ENCODE peak calls at places on chromosomes 6 and 20, in four cellular contexts. One of them, this sample, is unnamed.

GRCh38 chr20:25274481-25274880 is 26.6 kb downstream of the PYGB start:
- DNase-seq in hepatocyte: no peak
- DNase-seq in IMR-90: no peak
- DNase-seq in Peyer's patch: peak; percentile 28
- DNase-seq in this sample: peak; percentile 41

GRCh38 chr6:10730254-10730653 is 7.4 kb downstream of the TMEM14C start:
- DNase-seq in hepatocyte: no peak
- DNase-seq in Peyer's patch: no peak
- DNase-seq in IMR-90: no peak
- DNase-seq in this sample: no peak

GRCh38 chr6:33421344-33421643 is 1.4 kb downstream of the SYNGAP1 start:
- DNase-seq in Peyer's patch: no peak
- DNase-seq in IMR-90: no peak
- DNase-seq in hepatocyte: no peak
- DNase-seq in this sample: no peak

GRCh38 chr6:28212510-28213212 is 12.4 kb upstream of the ZSCAN9 start:
- DNase-seq in Peyer's patch: peak; percentile 58
- DNase-seq in IMR-90: peak; percentile 90
- DNase-seq in hepatocyte: peak; percentile 62
- DNase-seq in this sample: no peak

GRCh38 chr6:139515511-139515910 is 141.1 kb upstream of the CITED2 start:
- DNase-seq in IMR-90: peak; percentile 51
- DNase-seq in hepatocyte: no peak
- DNase-seq in Peyer's patch: no peak
- DNase-seq in this sample: no peak

GRCh38 chr6:34062815-34063214 is 83.1 kb downstream of the GRM4 start:
- DNase-seq in IMR-90: no peak
- DNase-seq in Peyer's patch: no peak
- DNase-seq in hepatocyte: no peak
- DNase-seq in this sample: no peak

GRCh38 chr6:81613606-81614005 is 138.9 kb downstream of the TENT5A start:
- DNase-seq in hepatocyte: no peak
- DNase-seq in Peyer's patch: no peak
- DNase-seq in IMR-90: peak; percentile 88
- DNase-seq in this sample: no peak

GRCh38 chr6:3775386-3775785 is 23.9 kb upstream of the PXDC1 start:
- DNase-seq in IMR-90: no peak
- DNase-seq in hepatocyte: no peak
- DNase-seq in Peyer's patch: no peak
- DNase-seq in this sample: no peak

GRCh38 chr6:154252676-154253075 is 103.9 kb downstream of the IPCEF1 start:
- DNase-seq in hepatocyte: no peak
- DNase-seq in Peyer's patch: no peak
- DNase-seq in IMR-90: no peak
- DNase-seq in this sample: no peak

GRCh38 chr6:150902142-150902800 is 36.8 kb downstream of the MTHFD1L start:
- DNase-seq in IMR-90: no peak
- DNase-seq in hepatocyte: no peak
- DNase-seq in Peyer's patch: no peak
- DNase-seq in this sample: no peak

GRCh38 chr6:16698988-16699868 is 62.0 kb downstream of the ATXN1 start:
- DNase-seq in IMR-90: peak; percentile 62
- DNase-seq in Peyer's patch: no peak
- DNase-seq in hepatocyte: peak; percentile 45
- DNase-seq in this sample: no peak

GRCh38 chr20:58102252-58102651 is 126.2 kb downstream of the ANKRD60 start:
- DNase-seq in IMR-90: no peak
- DNase-seq in hepatocyte: no peak
- DNase-seq in Peyer's patch: no peak
- DNase-seq in this sample: no peak

GRCh38 chr6:149963212-149963461 is 606 bp upstream of the ULBP1 start:
- DNase-seq in hepatocyte: no peak
- DNase-seq in Peyer's patch: peak; percentile 45
- DNase-seq in IMR-90: peak; percentile 40
- DNase-seq in this sample: no peak

GRCh38 chr20:64003970-64004725 is 23.2 kb downstream of the PRPF6 start:
- DNase-seq in Peyer's patch: no peak
- DNase-seq in hepatocyte: no peak
- DNase-seq in IMR-90: no peak
- DNase-seq in this sample: no peak

GRCh38 chr20:57996936-57997629 is 231.4 kb downstream of the ANKRD60 start:
- DNase-seq in IMR-90: no peak
- DNase-seq in Peyer's patch: peak; percentile 14
- DNase-seq in hepatocyte: no peak
- DNase-seq in this sample: no peak

GRCh38 chr6:22656696-22657340 is 87.5 kb downstream of the HDGFL1 start:
- DNase-seq in Peyer's patch: no peak
- DNase-seq in hepatocyte: peak; percentile 17
- DNase-seq in IMR-90: no peak
- DNase-seq in this sample: no peak

GRCh38 chr6:29216528-29216927 is 45.8 kb downstream of the OR2J2 start:
- DNase-seq in Peyer's patch: no peak
- DNase-seq in hepatocyte: peak; percentile 47
- DNase-seq in IMR-90: no peak
- DNase-seq in this sample: no peak

GRCh38 chr20:60132162-60132826 is 174.1 kb downstream of the CDH26 start:
- DNase-seq in Peyer's patch: no peak
- DNase-seq in hepatocyte: no peak
- DNase-seq in IMR-90: no peak
- DNase-seq in this sample: no peak

GRCh38 chr20:62892348-62893304 is 31.0 kb upstream of the TCFL5 start:
- DNase-seq in IMR-90: no peak
- DNase-seq in Peyer's patch: no peak
- DNase-seq in hepatocyte: no peak
- DNase-seq in this sample: no peak

GRCh38 chr6:137677714-137678113 is 183.5 kb upstream of the OLIG3 start:
- DNase-seq in IMR-90: no peak
- DNase-seq in Peyer's patch: no peak
- DNase-seq in hepatocyte: no peak
- DNase-seq in this sample: no peak

GRCh38 chr20:31706607-31707257 is 15.9 kb downstream of the BCL2L1 start:
- DNase-seq in hepatocyte: peak; percentile 62
- DNase-seq in IMR-90: no peak
- DNase-seq in Peyer's patch: no peak
- DNase-seq in this sample: no peak

GRCh38 chr6:137489410-137490371 is 4.5 kb downstream of the OLIG3 start:
- DNase-seq in IMR-90: no peak
- DNase-seq in hepatocyte: no peak
- DNase-seq in Peyer's patch: no peak
- DNase-seq in this sample: no peak

GRCh38 chr6:93819189-93819588 is 399.8 kb upstream of the EPHA7 start:
- DNase-seq in hepatocyte: no peak
- DNase-seq in IMR-90: no peak
- DNase-seq in Peyer's patch: no peak
- DNase-seq in this sample: no peak

GRCh38 chr20:49682278-49682677 is 31.4 kb downstream of the B4GALT5 start:
- DNase-seq in IMR-90: no peak
- DNase-seq in hepatocyte: no peak
- DNase-seq in Peyer's patch: no peak
- DNase-seq in this sample: no peak

GRCh38 chr6:5595184-5595583 is 333.9 kb downstream of the FARS2 start:
- DNase-seq in hepatocyte: no peak
- DNase-seq in IMR-90: no peak
- DNase-seq in Peyer's patch: no peak
- DNase-seq in this sample: no peak

GRCh38 chr6:34522740-34523139 is 33.4 kb downstream of the SPDEF start:
- DNase-seq in IMR-90: no peak
- DNase-seq in Peyer's patch: no peak
- DNase-seq in hepatocyte: no peak
- DNase-seq in this sample: no peak

GRCh38 chr20:62900692-62901584 is 25.4 kb downstream of the DIDO1 start:
- DNase-seq in IMR-90: no peak
- DNase-seq in Peyer's patch: no peak
- DNase-seq in hepatocyte: peak; percentile 81
- DNase-seq in this sample: no peak

GRCh38 chr6:106163966-106164877 is 78.1 kb downstream of the PRDM1 start:
- DNase-seq in Peyer's patch: no peak
- DNase-seq in IMR-90: peak; percentile 79
- DNase-seq in hepatocyte: peak; percentile 37
- DNase-seq in this sample: no peak

GRCh38 chr20:49712918-49713778 is 530 bp downstream of the B4GALT5 start:
- DNase-seq in Peyer's patch: peak; percentile 67
- DNase-seq in IMR-90: peak; percentile 17
- DNase-seq in hepatocyte: peak; percentile 77
- DNase-seq in this sample: no peak

GRCh38 chr20:51335329-51335841 is 207.1 kb downstream of the NFATC2 start:
- DNase-seq in hepatocyte: peak; percentile 68
- DNase-seq in IMR-90: peak; percentile 100
- DNase-seq in Peyer's patch: no peak
- DNase-seq in this sample: no peak

DNA sequence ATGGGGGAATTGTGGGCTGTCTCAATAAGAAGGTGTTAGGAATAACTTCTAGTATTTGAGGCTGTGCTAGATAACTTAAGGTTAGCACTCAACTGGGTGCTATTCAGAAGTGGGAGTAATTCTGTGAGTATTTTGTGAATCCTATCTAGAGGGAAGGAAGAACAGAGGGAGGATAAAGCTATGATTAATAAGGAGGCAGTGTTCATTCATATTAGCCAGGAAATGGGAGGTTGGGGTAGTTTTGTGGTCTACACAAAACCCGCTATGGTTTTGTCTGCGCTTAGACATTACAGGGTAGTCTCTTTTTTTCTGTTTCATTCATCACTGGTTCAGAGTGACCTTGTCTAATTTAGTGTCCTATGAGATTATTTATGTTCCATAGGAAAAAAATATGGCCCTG is 341.0 kb downstream of the ARHGAP18 start:
- DNase-seq in Peyer's patch: no peak
- DNase-seq in hepatocyte: no peak
- DNase-seq in IMR-90: no peak
- DNase-seq in this sample: no peak
- TF ChIP-seq CTCF in Peyer's patch: no peak
- TF ChIP-seq CTCF in hepatocyte: no peak
- TF ChIP-seq CTCF in IMR-90: no peak
- TF ChIP-seq CTCF in this sample: no peak

DNA sequence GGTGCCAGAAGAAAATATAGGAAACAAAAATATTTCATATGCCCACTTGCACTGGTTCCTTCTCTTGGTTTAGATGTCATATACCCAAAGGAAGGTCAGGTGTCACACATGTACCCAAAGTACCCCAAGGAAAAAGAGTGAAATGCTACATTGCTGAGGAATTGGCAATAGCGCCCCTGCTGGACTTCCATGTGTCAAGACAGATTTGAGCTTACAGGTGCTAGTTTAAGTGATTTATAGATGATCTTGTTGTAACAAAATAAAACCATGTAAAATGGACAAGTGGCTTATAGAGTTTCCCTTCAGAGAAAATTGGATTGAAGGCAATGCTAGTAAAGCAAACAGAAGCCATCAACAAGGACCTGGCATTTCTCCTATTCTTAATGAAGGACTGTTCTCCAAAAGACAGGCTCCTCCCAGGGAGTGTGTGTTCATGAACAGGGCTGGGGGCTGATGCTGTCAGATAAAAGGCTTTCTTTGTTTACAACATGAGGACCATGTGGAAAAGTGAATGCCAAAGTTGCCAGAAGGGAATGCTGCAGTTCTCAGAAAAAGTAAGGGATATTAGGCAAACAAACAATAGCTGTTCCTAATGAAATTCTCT is 64.3 kb upstream of the PAK5 start:
- DNase-seq in hepatocyte: peak; percentile 16
- DNase-seq in Peyer's patch: no peak
- DNase-seq in IMR-90: no peak
- DNase-seq in this sample: no peak
- TF ChIP-seq CTCF in hepatocyte: peak; percentile 49
- TF ChIP-seq CTCF in Peyer's patch: peak; percentile 11
- TF ChIP-seq CTCF in IMR-90: peak; percentile 27
- TF ChIP-seq CTCF in this sample: no peak

GRCh38 chr20:3358676-3359340 is 48.7 kb downstream of the DNAAF9 start:
- DNase-seq in IMR-90: no peak
- DNase-seq in Peyer's patch: no peak
- DNase-seq in hepatocyte: peak; percentile 15
- DNase-seq in this sample: no peak
- TF ChIP-seq CTCF in IMR-90: no peak
- TF ChIP-seq CTCF in Peyer's patch: no peak
- TF ChIP-seq CTCF in hepatocyte: peak; percentile 22
- TF ChIP-seq CTCF in this sample: no peak

DNA sequence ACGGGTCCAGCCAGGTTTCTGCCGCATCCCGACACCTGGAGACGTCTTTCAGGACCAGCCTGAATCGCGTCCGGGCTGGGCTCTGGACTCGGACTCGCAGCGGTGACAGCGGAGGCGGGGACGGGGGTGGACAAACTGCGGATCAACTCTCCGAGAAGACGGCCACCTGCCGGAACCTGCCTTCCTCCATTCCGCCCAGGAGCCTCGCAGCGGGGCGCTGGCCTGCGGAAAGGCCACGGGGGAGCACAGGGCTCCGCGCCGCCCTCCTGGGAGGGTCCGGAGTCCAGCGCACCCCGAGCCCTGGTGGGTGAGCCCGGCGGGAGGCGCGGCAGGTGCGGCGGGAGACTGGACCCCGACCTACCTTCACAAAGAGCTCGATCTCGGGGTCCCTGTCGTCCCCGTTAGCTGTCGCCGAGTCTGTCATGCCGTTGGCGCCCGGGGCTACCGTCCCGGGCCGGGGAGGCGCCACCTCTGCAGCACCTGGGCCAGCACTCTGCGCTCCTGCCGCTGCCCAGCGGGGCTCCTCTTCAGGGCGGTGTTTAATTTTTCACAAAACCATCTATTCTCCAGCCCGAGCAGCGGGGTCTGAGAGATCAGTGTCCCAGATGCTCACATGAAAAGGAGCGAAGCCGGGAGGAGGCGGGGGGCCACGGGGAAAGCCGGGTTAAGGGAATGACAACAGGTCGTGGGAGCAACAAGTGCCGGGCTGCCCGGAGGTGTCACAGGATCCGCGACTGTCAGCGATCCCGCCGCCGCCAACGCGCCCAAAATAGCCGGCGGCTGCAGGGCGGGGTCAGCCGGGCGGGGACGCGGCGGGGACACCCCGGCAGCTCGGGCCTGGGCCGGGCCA is at the start of gene CLIC5:
- DNase-seq in Peyer's patch: peak; percentile 78
- DNase-seq in hepatocyte: peak; percentile 57
- DNase-seq in IMR-90: no peak
- DNase-seq in this sample: no peak
- TF ChIP-seq CTCF in Peyer's patch: no peak
- TF ChIP-seq CTCF in hepatocyte: no peak
- TF ChIP-seq CTCF in IMR-90: no peak
- TF ChIP-seq CTCF in this sample: no peak

This sample was measured in dorsolateral prefrontal cortex.